ENCODE peak calls at places on chromosomes 3 and 15, in nine cellular contexts. B is cardiac muscle cell, P is psoas muscle, N is tibial artery, E is fibroblast of lung, C is HL-60, K is fibroblast of mammary gland, V is mammary epithelial cell, Q is retinal pigment epithelial cell. J is an unnamed sample.

GRCh38 chr3:73502609-73503560 is 121.9 kb downstream of the PDZRN3 start:
- DNase-seq in N (peak; percentile 80), Q (no peak), K (peak; percentile 91), V (peak; percentile 41), C (peak; percentile 56), P (peak; percentile 54), B (peak; percentile 84), E (peak; percentile 93), J (peak; percentile 85)

GRCh38 chr3:55189359-55189801 is 261.5 kb upstream of the LRTM1 start:
- DNase-seq in E (peak; percentile 84), K (peak; percentile 97), C (no peak), B (no peak), P (no peak), N (no peak), V (no peak), Q (no peak), J (peak; percentile 92)

GRCh38 chr3:198071602-198072285 is 111.7 kb downstream of the LMLN start:
- DNase-seq in B (no peak), K (peak; percentile 88), N (no peak), E (peak; percentile 91), C (no peak), Q (peak; percentile 77), P (no peak), V (peak; percentile 92), J (peak; percentile 61)

GRCh38 chr15:48678851-48679250 is 33.3 kb upstream of the FBN1 start:
- DNase-seq in N (no peak), Q (no peak), P (no peak), K (no peak), V (no peak), C (no peak), E (no peak), B (no peak), J (no peak)

GRCh38 chr3:193970773-193971206 is 165.2 kb upstream of the HES1 start:
- DNase-seq in V (peak; percentile 61), C (no peak), N (no peak), K (no peak), E (no peak), P (no peak), B (no peak), Q (no peak), J (no peak)

GRCh38 chr15:76449455-76449854 is 112.9 kb downstream of the ISL2 start:
- DNase-seq in P (no peak), N (no peak), B (no peak), V (no peak), K (no peak), E (no peak), Q (no peak), C (no peak), J (no peak)

GRCh38 chr3:195147649-195148121 is 123.3 kb downstream of the XXYLT1 start:
- DNase-seq in P (peak; percentile 41), C (no peak), K (peak; percentile 64), Q (no peak), N (no peak), B (no peak), V (no peak), E (peak; percentile 75), J (peak; percentile 44)

GRCh38 chr15:66644815-66645345 is 57.2 kb upstream of the SMAD6 start:
- DNase-seq in E (peak; percentile 18), Q (no peak), V (no peak), N (no peak), B (no peak), C (no peak), P (no peak), K (peak; percentile 22), J (peak; percentile 52)

GRCh38 chr3:126367316-126367805 is 10.2 kb upstream of the KLF15 start:
- DNase-seq in V (no peak), P (no peak), N (peak; percentile 51), K (no peak), Q (no peak), E (no peak), C (no peak), B (no peak), J (no peak)

GRCh38 chr3:27590437-27591320 is 106.5 kb upstream of the SLC4A7 start:
- DNase-seq in P (no peak), V (peak; percentile 41), C (peak; percentile 29), N (no peak), K (peak; percentile 63), Q (no peak), E (peak; percentile 33), B (no peak), J (peak; percentile 78)

GRCh38 chr15:89105147-89105546 is 16.9 kb downstream of the ABHD2 start:
- DNase-seq in K (peak; percentile 96), B (no peak), P (no peak), C (no peak), Q (peak; percentile 94), V (peak; percentile 71), E (peak; percentile 96), N (no peak), J (peak; percentile 97)

GRCh38 chr15:82543155-82543554 is 2.9 kb upstream of the RPS17 start:
- DNase-seq in E (peak; percentile 87), K (peak; percentile 85), P (no peak), B (no peak), V (no peak), C (peak; percentile 49), N (no peak), Q (no peak), J (peak; percentile 70)

GRCh38 chr3:29601861-29602585 is 321.2 kb downstream of the RBMS3 start:
- DNase-seq in Q (no peak), N (no peak), P (no peak), B (no peak), V (no peak), K (no peak), E (no peak), C (no peak), J (peak; percentile 73)

GRCh38 chr3:1766384-1766783 is 332.3 kb upstream of the CNTN4 start:
- DNase-seq in B (no peak), N (no peak), E (no peak), Q (no peak), C (no peak), P (no peak), V (no peak), K (no peak), J (no peak)

GRCh38 chr3:58377750-58378149 is 45.1 kb downstream of the PXK start:
- DNase-seq in K (no peak), V (no peak), P (no peak), B (no peak), E (no peak), N (no peak), C (no peak), Q (no peak), J (no peak)

GRCh38 chr3:20811631-20812030 is 625.6 kb upstream of the SGO1 start:
- DNase-seq in P (no peak), E (no peak), N (no peak), Q (no peak), C (no peak), V (no peak), K (no peak), B (no peak), J (no peak)

GRCh38 chr3:70749122-70749521 is 436.7 kb upstream of the MDFIC2 start:
- DNase-seq in E (no peak), N (no peak), B (no peak), Q (no peak), V (no peak), C (no peak), K (no peak), P (no peak), J (no peak)

GRCh38 chr3:54888873-54889272 is 39.0 kb downstream of the LRTM1 start:
- DNase-seq in V (no peak), E (peak; percentile 47), K (peak; percentile 84), N (no peak), P (no peak), B (no peak), C (no peak), Q (no peak), J (peak; percentile 50)

GRCh38 chr15:40594429-40594836 is 384 bp downstream of the KNL1 start:
- DNase-seq in P (peak; percentile 55), N (peak; percentile 70), K (peak; percentile 43), C (peak; percentile 67), V (peak; percentile 63), E (no peak), Q (no peak), B (peak; percentile 80), J (peak; percentile 43)
- TF ChIP-seq CTCF in P (no peak), N (no peak), K (no peak), C (no peak), V (peak; percentile 33), E (peak; percentile 35), Q (peak; percentile 22), B (peak; percentile 12), J (no peak)

GRCh38 chr3:162491957-162492356 is 995.3 kb downstream of the OTOL1 start:
- DNase-seq in P (no peak), K (peak; percentile 34), B (no peak), Q (no peak), N (no peak), E (peak; percentile 23), C (no peak), V (no peak), J (peak; percentile 18)
- H3K4me3 ChIP-seq in P (no peak overlapping the region), K (no peak overlapping the region), B (no peak overlapping the region), Q (no peak overlapping the region), N (no peak overlapping the region), E (no peak overlapping the region), C (no peak overlapping the region), V (no peak overlapping the region), J (no peak overlapping the region)

GRCh38 chr15:45958924-45959323 is 324.1 kb downstream of the SQOR start:
- DNase-seq in K (no peak), Q (no peak), N (no peak), C (no peak), P (no peak), B (no peak), E (no peak), V (no peak), J (no peak)
- TF ChIP-seq CTCF in K (no peak), Q (no peak), N (no peak), C (no peak), P (no peak), B (no peak), E (no peak), V (no peak), J (no peak)

DNA sequence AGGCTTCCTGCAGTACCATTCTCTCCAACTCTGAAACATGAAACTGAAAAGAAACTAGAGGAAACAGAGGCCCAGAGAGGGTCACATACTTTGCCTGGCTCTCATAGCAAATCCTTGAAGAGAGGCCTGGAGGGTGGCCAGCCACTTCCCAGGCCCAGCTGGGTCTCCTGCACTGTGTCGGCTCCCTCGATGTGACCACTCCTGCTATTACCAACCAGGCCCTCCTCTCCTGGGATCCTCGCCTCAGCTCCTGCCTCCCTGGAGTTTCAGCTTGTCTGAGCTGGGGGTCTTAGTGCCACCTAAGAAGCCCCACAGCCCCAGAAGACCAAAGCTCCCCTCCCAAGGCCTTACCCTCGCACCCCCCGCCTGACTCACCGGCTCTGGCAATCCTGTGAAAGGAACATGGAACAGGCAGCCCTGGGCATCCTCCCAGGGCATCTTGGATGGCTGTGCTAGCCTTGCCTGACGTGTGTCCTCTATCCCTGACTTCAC is 4.6 kb downstream of the LOXL1 start:
- DNase-seq in B (no peak), Q (no peak), N (peak; percentile 93), E (peak; percentile 64), C (no peak), V (no peak), K (peak; percentile 96), P (peak; percentile 82), J (peak; percentile 77)
- H3K4me3 ChIP-seq in B (no peak overlapping the region), Q (no peak overlapping the region), N (no peak overlapping the region), E (no peak overlapping the region), C (no peak overlapping the region), V (no peak overlapping the region), K (no peak overlapping the region), P (no peak overlapping the region), J (no peak overlapping the region)